ENCODE peak calls at places on chromosomes 2 and 18, in eight cellular contexts. H is OCI-LY7, E is GM23338, N is neural progenitor cell, I is hepatocyte, B is PC-3, P is GM23248, J is SK-N-SH. F is an unnamed sample.

GRCh38 chr2:156110890-156111289 is 221.6 kb downstream of the NR4A2 start:
- DNase-seq in H (peak), E (peak), N (peak), I (peak), B (peak), P (peak), J (peak), F (peak)

GRCh38 chr18:26655614-26656400 is 107.5 kb upstream of the KCTD1 start:
- DNase-seq in H (no peak), E (peak), N (peak), I (peak), B (peak), P (peak), J (peak), F (no peak)

GRCh38 chr18:36031407-36031806 is 36.0 kb downstream of the RPRD1A start:
- DNase-seq in H (peak), E (no peak), N (no peak), I (no peak), B (no peak), P (no peak), J (no peak), F (no peak)

GRCh38 chr2:237886702-237887481 is 27.5 kb downstream of the RAMP1 start:
- DNase-seq in H (no peak), E (no peak), N (no peak), I (peak), B (no peak), P (no peak), J (peak), F (no peak)

GRCh38 chr2:231925303-231926179 is 655 bp downstream of the NPPC start:
- DNase-seq in H (peak), E (peak), N (peak), I (peak), B (peak), P (peak), J (peak), F (peak)

GRCh38 chr2:6025391-6025790 is 333.2 kb downstream of the SOX11 start:
- DNase-seq in H (no peak), E (no peak), N (no peak), I (no peak), B (no peak), P (no peak), J (no peak), F (no peak)

GRCh38 chr2:163732718-163733117 is 3.1 kb downstream of the FIGN start:
- DNase-seq in H (no peak), E (no peak), N (no peak), I (no peak), B (no peak), P (peak), J (no peak), F (no peak)

GRCh38 chr18:44849361-44849760 is 168.7 kb downstream of the SETBP1 start:
- DNase-seq in H (no peak), E (no peak), N (no peak), I (no peak), B (no peak), P (no peak), J (no peak), F (no peak)

GRCh38 chr2:239944706-239945551 is 80.2 kb downstream of the NDUFA10 start:
- DNase-seq in H (no peak), E (no peak), N (no peak), I (no peak), B (no peak), P (no peak), J (no peak), F (no peak)

GRCh38 chr2:99878951-99879350 is 263.4 kb downstream of the AFF3 start:
- DNase-seq in H (no peak), E (no peak), N (no peak), I (no peak), B (no peak), P (no peak), J (no peak), F (no peak)

GRCh38 chr2:61898810-61899209 is 6.7 kb upstream of the COMMD1 start:
- DNase-seq in H (peak), E (peak), N (no peak), I (peak), B (peak), P (peak), J (peak), F (no peak)

GRCh38 chr2:86309966-86310365 is 27.5 kb downstream of the REEP1 start:
- DNase-seq in H (no peak), E (no peak), N (no peak), I (no peak), B (no peak), P (no peak), J (no peak), F (no peak)

GRCh38 chr2:26590960-26591618 is 50.1 kb downstream of the CIB4 start:
- DNase-seq in H (no peak), E (no peak), N (no peak), I (no peak), B (no peak), P (no peak), J (peak), F (no peak)

GRCh38 chr2:133296396-133296795 is 271.9 kb downstream of the NCKAP5 start:
- DNase-seq in H (no peak), E (no peak), N (no peak), I (no peak), B (no peak), P (peak), J (no peak), F (no peak)

GRCh38 chr18:42228581-42228980 is 273.5 kb downstream of the PIK3C3 start:
- DNase-seq in H (no peak), E (no peak), N (no peak), I (no peak), B (no peak), P (no peak), J (no peak), F (no peak)

GRCh38 chr2:132384491-132385186 is 32.0 kb upstream of the GPR39 start:
- DNase-seq in H (peak), E (no peak), N (no peak), I (no peak), B (no peak), P (no peak), J (no peak), F (no peak)

GRCh38 chr18:4181882-4182568 is 273.1 kb downstream of the DLGAP1 start:
- DNase-seq in H (no peak), E (peak), N (peak), I (peak), B (no peak), P (no peak), J (no peak), F (no peak)

GRCh38 chr2:25920786-25921390 is 42.6 kb upstream of the ASXL2 start:
- DNase-seq in H (no peak), E (peak), N (peak), I (no peak), B (no peak), P (no peak), J (no peak), F (no peak)

GRCh38 chr2:197079832-197080555 is 153.5 kb upstream of the PGAP1 start:
- DNase-seq in H (no peak), E (peak), N (peak), I (no peak), B (peak), P (peak), J (peak), F (no peak)

GRCh38 chr2:119846021-119846420 is 86.3 kb downstream of the PTPN4 start:
- DNase-seq in H (no peak), E (no peak), N (no peak), I (no peak), B (no peak), P (no peak), J (no peak), F (no peak)

GRCh38 chr18:29157057-29157780 is 980.3 kb upstream of the CDH2 start:
- DNase-seq in H (no peak), E (no peak), N (no peak), I (no peak), B (peak), P (no peak), J (no peak), F (peak)

GRCh38 chr2:186950694-186951093 is 101.7 kb upstream of the ZSWIM2 start:
- DNase-seq in H (no peak), E (no peak), N (no peak), I (no peak), B (peak), P (peak), J (no peak), F (no peak)

GRCh38 chr18:7221424-7222155 is 9.3 kb upstream of the LRRC30 start:
- DNase-seq in H (peak), E (peak), N (peak), I (peak), B (peak), P (peak), J (peak), F (peak)

GRCh38 chr2:9547272-9547991 is 8.2 kb downstream of the ADAM17 start:
- DNase-seq in H (no peak), E (peak), N (no peak), I (no peak), B (no peak), P (peak), J (no peak), F (no peak)

GRCh38 chr18:73352546-73352945 is 484.8 kb upstream of the NETO1 start:
- DNase-seq in H (no peak), E (no peak), N (no peak), I (no peak), B (no peak), P (peak), J (no peak), F (no peak)

GRCh38 chr2:15352363-15352762 is 208.8 kb downstream of the NBAS start:
- DNase-seq in H (no peak), E (no peak), N (no peak), I (no peak), B (no peak), P (no peak), J (no peak), F (no peak)

GRCh38 chr2:15348028-15348427 is 213.1 kb downstream of the NBAS start:
- DNase-seq in H (no peak), E (no peak), N (peak), I (no peak), B (no peak), P (no peak), J (no peak), F (no peak)

DNA sequence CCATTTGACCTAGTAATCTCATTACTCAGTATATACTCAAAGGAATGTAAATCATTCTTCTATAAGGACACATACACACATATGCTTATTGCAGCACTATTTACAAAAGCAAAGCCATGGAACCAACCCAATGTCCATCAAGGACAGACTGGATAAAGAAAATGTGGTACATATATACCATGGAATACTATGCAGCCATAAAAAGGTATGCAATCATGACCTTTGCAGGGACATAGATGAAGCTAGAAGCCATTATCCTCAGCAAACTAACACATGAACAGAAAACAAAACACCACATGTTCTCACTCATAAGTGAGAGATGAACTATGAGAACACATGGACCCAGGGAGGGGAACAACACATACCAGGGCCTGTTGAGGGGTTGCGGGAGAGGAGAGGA is 214.5 kb downstream of the NBAS start:
- DNase-seq in H (no peak), E (no peak), N (no peak), I (no peak), B (no peak), P (no peak), J (no peak), F (no peak)
- TF ChIP-seq EZH2phosphoT487 in H (no peak), E (no peak), N (no peak), I (no peak), B (no peak), P (no peak), J (no peak), F (no peak)

GRCh38 chr2:46471-47345 is at the start of gene FAM110C:
- DNase-seq in H (no peak), E (peak), N (peak), I (peak), B (peak), P (peak), J (peak), F (no peak)

GRCh38 chr2:45342-46130 is 769 bp downstream of the FAM110C start:
- DNase-seq in H (no peak), E (peak), N (peak), I (peak), B (peak), P (no peak), J (peak), F (no peak)

GRCh38 chr2:47346-48218 is 1.3 kb upstream of the FAM110C start:
- DNase-seq in H (no peak), E (peak), N (no peak), I (peak), B (no peak), P (no peak), J (no peak), F (no peak)

GRCh38 chr2:44748-45341 is 1.5 kb downstream of the FAM110C start:
- DNase-seq in H (no peak), E (peak), N (no peak), I (peak), B (peak), P (no peak), J (no peak), F (no peak)

GRCh38 chr2:46131-46470 is 204 bp downstream of the FAM110C start:
- DNase-seq in H (no peak), E (peak), N (peak), I (peak), B (no peak), P (no peak), J (peak), F (no peak)
- TF ChIP-seq EZH2phosphoT487 in H (no peak), E (no peak), N (peak), I (no peak), B (no peak), P (no peak), J (no peak), F (no peak)

DNA sequence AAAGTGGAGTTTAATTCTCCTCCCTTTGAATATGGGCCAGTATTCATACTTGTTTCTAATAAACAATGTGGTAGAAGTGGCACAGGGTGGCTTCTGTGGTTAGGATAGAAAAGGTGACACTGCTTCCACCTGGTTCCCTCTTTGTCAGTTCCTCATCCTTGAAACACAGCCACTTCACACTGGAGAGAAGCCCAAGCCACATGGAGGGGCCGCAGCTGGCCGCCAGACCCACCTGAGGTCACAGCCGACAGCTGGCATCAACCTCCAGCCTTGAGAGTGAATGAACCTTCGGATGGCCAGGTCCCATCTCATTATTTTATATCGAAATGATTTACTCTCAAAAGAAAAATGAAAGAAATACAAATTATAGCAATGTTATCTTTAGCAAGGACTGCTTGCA is 27.5 kb upstream of the SLC66A3 start:
- DNase-seq in H (no peak), E (no peak), N (no peak), I (no peak), B (no peak), P (no peak), J (no peak), F (no peak)
- TF ChIP-seq EZH2phosphoT487 in H (no peak), E (no peak), N (no peak), I (no peak), B (no peak), P (no peak), J (no peak), F (no peak)

DNA sequence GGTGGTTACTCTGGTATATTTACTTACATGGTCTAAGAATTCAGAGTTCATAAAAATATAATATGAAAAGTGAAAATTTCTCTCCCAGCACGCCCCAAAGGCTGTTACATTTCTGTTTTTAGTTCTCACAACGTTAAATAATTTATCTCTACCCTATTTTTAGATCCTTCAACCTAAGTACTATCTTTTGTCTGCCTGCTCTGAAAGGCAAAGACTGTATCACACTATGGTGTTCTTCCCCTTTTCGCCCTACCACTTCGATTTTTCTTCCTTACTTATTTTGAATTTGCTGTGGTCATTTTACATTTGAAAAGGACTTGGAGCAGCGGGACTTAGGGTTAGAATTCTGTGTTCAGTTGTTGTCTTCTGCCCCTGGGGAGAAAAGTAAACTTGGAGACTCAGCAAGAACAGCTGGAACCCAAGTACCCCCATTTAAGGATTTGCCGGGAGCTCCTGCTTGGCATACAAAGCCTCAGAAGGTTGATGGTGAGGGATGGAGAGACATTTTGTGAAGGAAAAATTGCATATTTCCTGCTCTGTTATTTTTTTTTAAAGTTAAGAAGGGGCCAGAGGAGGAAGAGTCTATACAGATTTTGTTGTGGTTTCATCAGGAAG is 19.0 kb downstream of the ADAM23 start:
- DNase-seq in H (no peak), E (peak), N (no peak), I (no peak), B (no peak), P (no peak), J (no peak), F (no peak)
- TF ChIP-seq EZH2phosphoT487 in H (no peak), E (no peak), N (no peak), I (no peak), B (no peak), P (no peak), J (no peak), F (no peak)

GRCh38 chr2:113208995-113209868 is 35.5 kb downstream of the PSD4 start:
- DNase-seq in H (no peak), E (no peak), N (no peak), I (no peak), B (no peak), P (no peak), J (no peak), F (no peak)
- TF ChIP-seq EZH2phosphoT487 in H (no peak), E (no peak), N (no peak), I (no peak), B (no peak), P (no peak), J (no peak), F (no peak)

GRCh38 chr18:58315739-58316215 is 271.8 kb downstream of the NEDD4L start:
- DNase-seq in H (no peak), E (no peak), N (no peak), I (no peak), B (peak), P (no peak), J (no peak), F (peak)
- TF ChIP-seq EZH2phosphoT487 in H (no peak), E (no peak), N (no peak), I (no peak), B (no peak), P (no peak), J (no peak), F (no peak)

GRCh38 chr2:12317286-12317685 is 399.4 kb upstream of the TRIB2 start:
- DNase-seq in H (no peak), E (no peak), N (no peak), I (no peak), B (no peak), P (no peak), J (no peak), F (no peak)

GRCh38 chr2:12317853-12318426 is 398.8 kb upstream of the TRIB2 start:
- DNase-seq in H (no peak), E (no peak), N (no peak), I (peak), B (peak), P (peak), J (no peak), F (no peak)

GRCh38 chr2:12320027-12320734 is 396.6 kb upstream of the TRIB2 start:
- DNase-seq in H (no peak), E (no peak), N (no peak), I (no peak), B (no peak), P (peak), J (no peak), F (no peak)

GRCh38 chr2:12316464-12316863 is 400.3 kb upstream of the TRIB2 start:
- DNase-seq in H (no peak), E (no peak), N (no peak), I (no peak), B (no peak), P (no peak), J (no peak), F (no peak)

DNA sequence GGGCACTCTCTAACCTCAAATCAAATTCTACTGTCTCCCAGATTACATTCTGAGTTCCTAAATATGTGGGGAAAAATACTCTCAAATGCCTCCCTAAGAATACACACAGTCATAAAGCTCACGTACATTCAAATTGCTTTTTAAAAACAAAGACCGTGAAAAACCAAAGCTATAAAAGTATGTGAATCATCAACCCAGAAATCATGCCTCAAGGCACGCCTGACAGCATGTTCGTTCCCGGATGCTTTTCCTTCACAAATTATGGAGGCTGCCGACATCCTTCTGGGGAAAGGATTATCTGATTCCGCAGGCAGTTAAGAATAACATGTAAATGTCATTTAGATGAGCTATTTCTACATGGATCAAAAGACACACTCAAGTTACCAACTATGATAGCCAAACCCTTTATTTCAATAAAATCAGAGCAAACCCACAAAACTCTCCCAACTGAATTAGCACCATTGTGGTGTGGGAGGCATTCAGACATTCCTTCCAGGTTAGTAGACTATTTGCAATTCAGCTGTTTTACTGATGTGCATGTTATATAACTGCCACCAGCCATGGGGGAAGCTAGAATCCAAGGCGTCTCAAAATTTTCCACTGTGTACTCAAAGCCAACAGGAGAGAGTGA is 398.2 kb upstream of the TRIB2 start:
- DNase-seq in H (no peak), E (no peak), N (no peak), I (peak), B (peak), P (peak), J (no peak), F (no peak)
- TF ChIP-seq EZH2phosphoT487 in H (no peak), E (no peak), N (no peak), I (no peak), B (no peak), P (peak), J (no peak), F (no peak)

F was measured in HCT116.